ENCODE peak calls at places on chromosomes 13 and 19, in eight cellular contexts. One of them, this sample, is unnamed.

GRCh38 chr19:35963514-35963913 is 27.3 kb downstream of the LRFN3 start:
- DNase-seq in GM12865: peak
- DNase-seq in heart right ventricle: peak
- DNase-seq in brain microvascular endothelial cell: peak
- DNase-seq in neural crest cell: peak
- DNase-seq in K562: peak
- DNase-seq in transverse colon: no peak
- DNase-seq in fibroblast of lung: peak
- DNase-seq in this sample: no peak

GRCh38 chr19:17073869-17074627 is 1.2 kb downstream of the HAUS8 start:
- DNase-seq in fibroblast of lung: no peak
- DNase-seq in K562: peak
- DNase-seq in brain microvascular endothelial cell: no peak
- DNase-seq in heart right ventricle: no peak
- DNase-seq in neural crest cell: no peak
- DNase-seq in GM12865: peak
- DNase-seq in transverse colon: peak
- DNase-seq in this sample: peak

GRCh38 chr13:37453246-37453645 is 145.3 kb downstream of the POSTN start:
- DNase-seq in fibroblast of lung: peak
- DNase-seq in K562: no peak
- DNase-seq in neural crest cell: no peak
- DNase-seq in heart right ventricle: no peak
- DNase-seq in GM12865: no peak
- DNase-seq in transverse colon: no peak
- DNase-seq in brain microvascular endothelial cell: no peak
- DNase-seq in this sample: no peak

GRCh38 chr19:7942981-7943443 is 454 bp downstream of the TIMM44 start:
- DNase-seq in neural crest cell: no peak
- DNase-seq in brain microvascular endothelial cell: no peak
- DNase-seq in heart right ventricle: no peak
- DNase-seq in GM12865: peak
- DNase-seq in transverse colon: no peak
- DNase-seq in fibroblast of lung: no peak
- DNase-seq in K562: no peak
- DNase-seq in this sample: no peak

GRCh38 chr19:58399903-58400637 is 4.6 kb downstream of the RNF225 start:
- DNase-seq in heart right ventricle: no peak
- DNase-seq in fibroblast of lung: no peak
- DNase-seq in GM12865: no peak
- DNase-seq in neural crest cell: no peak
- DNase-seq in brain microvascular endothelial cell: no peak
- DNase-seq in K562: no peak
- DNase-seq in transverse colon: no peak
- DNase-seq in this sample: no peak

GRCh38 chr19:39332293-39332692 is 3.5 kb downstream of the GMFG start:
- DNase-seq in GM12865: no peak
- DNase-seq in neural crest cell: no peak
- DNase-seq in transverse colon: no peak
- DNase-seq in K562: no peak
- DNase-seq in heart right ventricle: no peak
- DNase-seq in fibroblast of lung: no peak
- DNase-seq in brain microvascular endothelial cell: no peak
- DNase-seq in this sample: no peak

GRCh38 chr13:94305463-94305862 is 174.0 kb downstream of the DCT start:
- DNase-seq in heart right ventricle: peak
- DNase-seq in brain microvascular endothelial cell: peak
- DNase-seq in transverse colon: no peak
- DNase-seq in K562: no peak
- DNase-seq in GM12865: no peak
- DNase-seq in fibroblast of lung: peak
- DNase-seq in neural crest cell: no peak
- DNase-seq in this sample: no peak

GRCh38 chr13:41543664-41544300 is 86.4 kb downstream of the RGCC start:
- DNase-seq in transverse colon: no peak
- DNase-seq in heart right ventricle: no peak
- DNase-seq in K562: no peak
- DNase-seq in GM12865: no peak
- DNase-seq in neural crest cell: no peak
- DNase-seq in fibroblast of lung: peak
- DNase-seq in brain microvascular endothelial cell: no peak
- DNase-seq in this sample: no peak

GRCh38 chr13:50222569-50223332 is 207.5 kb downstream of the KCNRG start:
- DNase-seq in neural crest cell: no peak
- DNase-seq in fibroblast of lung: peak
- DNase-seq in heart right ventricle: peak
- DNase-seq in GM12865: peak
- DNase-seq in K562: no peak
- DNase-seq in transverse colon: peak
- DNase-seq in brain microvascular endothelial cell: peak
- DNase-seq in this sample: no peak

GRCh38 chr19:2661615-2662014 is 40.9 kb downstream of the GNG7 start:
- DNase-seq in transverse colon: no peak
- DNase-seq in fibroblast of lung: no peak
- DNase-seq in heart right ventricle: no peak
- DNase-seq in neural crest cell: no peak
- DNase-seq in K562: peak
- DNase-seq in GM12865: peak
- DNase-seq in brain microvascular endothelial cell: no peak
- DNase-seq in this sample: no peak

GRCh38 chr19:36060430-36060829 is 5.7 kb downstream of the WDR62 start:
- DNase-seq in GM12865: peak
- DNase-seq in transverse colon: peak
- DNase-seq in K562: peak
- DNase-seq in fibroblast of lung: peak
- DNase-seq in brain microvascular endothelial cell: peak
- DNase-seq in neural crest cell: peak
- DNase-seq in heart right ventricle: peak
- DNase-seq in this sample: peak

GRCh38 chr19:49469828-49470614 is 4.0 kb upstream of the FLT3LG start:
- DNase-seq in brain microvascular endothelial cell: no peak
- DNase-seq in transverse colon: peak
- DNase-seq in GM12865: peak
- DNase-seq in K562: no peak
- DNase-seq in neural crest cell: no peak
- DNase-seq in fibroblast of lung: no peak
- DNase-seq in heart right ventricle: no peak
- DNase-seq in this sample: peak

GRCh38 chr19:42655748-42656147 is 61.0 kb upstream of the CEACAM8 start:
- DNase-seq in brain microvascular endothelial cell: no peak
- DNase-seq in K562: no peak
- DNase-seq in neural crest cell: no peak
- DNase-seq in GM12865: no peak
- DNase-seq in transverse colon: no peak
- DNase-seq in fibroblast of lung: no peak
- DNase-seq in heart right ventricle: no peak
- DNase-seq in this sample: no peak

GRCh38 chr13:112956516-112957294 is 12.3 kb upstream of the MCF2L start:
- DNase-seq in transverse colon: peak
- DNase-seq in heart right ventricle: no peak
- DNase-seq in GM12865: no peak
- DNase-seq in fibroblast of lung: no peak
- DNase-seq in brain microvascular endothelial cell: no peak
- DNase-seq in neural crest cell: peak
- DNase-seq in K562: no peak
- DNase-seq in this sample: no peak

GRCh38 chr13:73401769-73402168 is 343.0 kb downstream of the KLF5 start:
- DNase-seq in fibroblast of lung: no peak
- DNase-seq in K562: no peak
- DNase-seq in heart right ventricle: no peak
- DNase-seq in neural crest cell: no peak
- DNase-seq in transverse colon: no peak
- DNase-seq in brain microvascular endothelial cell: no peak
- DNase-seq in GM12865: no peak
- DNase-seq in this sample: no peak

GRCh38 chr19:9610484-9611113 is 10.4 kb downstream of the ZNF561 start:
- DNase-seq in fibroblast of lung: no peak
- DNase-seq in K562: no peak
- DNase-seq in transverse colon: no peak
- DNase-seq in neural crest cell: no peak
- DNase-seq in GM12865: no peak
- DNase-seq in heart right ventricle: no peak
- DNase-seq in brain microvascular endothelial cell: no peak
- DNase-seq in this sample: no peak

DNA sequence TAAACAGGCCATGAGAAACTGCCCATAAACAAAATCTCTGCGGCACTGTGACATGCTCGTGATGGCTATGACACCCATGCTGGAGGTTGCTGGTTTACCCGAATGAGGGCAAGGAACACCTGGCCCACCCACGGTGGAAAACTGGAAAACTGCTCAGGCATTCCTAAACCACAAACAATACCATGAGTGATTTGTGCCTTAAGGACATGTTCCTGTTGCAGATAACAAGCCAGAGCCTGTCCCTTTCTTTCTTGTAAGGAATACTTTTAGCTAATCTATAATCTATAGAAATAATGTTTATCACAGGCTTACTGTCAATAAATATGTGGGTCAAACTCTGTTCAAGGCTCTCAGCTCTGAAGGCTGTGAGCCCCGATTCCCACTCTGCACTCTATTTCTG is 12.1 kb downstream of the ZNF561 start:
- DNase-seq in GM12865: no peak
- DNase-seq in neural crest cell: no peak
- DNase-seq in transverse colon: no peak
- DNase-seq in K562: no peak
- DNase-seq in brain microvascular endothelial cell: no peak
- DNase-seq in fibroblast of lung: no peak
- DNase-seq in heart right ventricle: no peak
- DNase-seq in this sample: no peak
- TF ChIP-seq CTCF in GM12865: no peak
- TF ChIP-seq CTCF in neural crest cell: no peak
- TF ChIP-seq CTCF in transverse colon: no peak
- TF ChIP-seq CTCF in K562: no peak
- TF ChIP-seq CTCF in brain microvascular endothelial cell: no peak
- TF ChIP-seq CTCF in fibroblast of lung: no peak
- TF ChIP-seq CTCF in heart right ventricle: no peak
- TF ChIP-seq CTCF in this sample: no peak

GRCh38 chr19:45753548-45753947 is 15.5 kb downstream of the SIX5 start:
- DNase-seq in neural crest cell: no peak
- DNase-seq in GM12865: no peak
- DNase-seq in heart right ventricle: no peak
- DNase-seq in transverse colon: no peak
- DNase-seq in K562: peak
- DNase-seq in fibroblast of lung: no peak
- DNase-seq in brain microvascular endothelial cell: no peak
- DNase-seq in this sample: no peak
- TF ChIP-seq CTCF in neural crest cell: no peak
- TF ChIP-seq CTCF in GM12865: no peak
- TF ChIP-seq CTCF in heart right ventricle: no peak
- TF ChIP-seq CTCF in transverse colon: no peak
- TF ChIP-seq CTCF in K562: no peak
- TF ChIP-seq CTCF in fibroblast of lung: no peak
- TF ChIP-seq CTCF in brain microvascular endothelial cell: peak
- TF ChIP-seq CTCF in this sample: peak

DNA sequence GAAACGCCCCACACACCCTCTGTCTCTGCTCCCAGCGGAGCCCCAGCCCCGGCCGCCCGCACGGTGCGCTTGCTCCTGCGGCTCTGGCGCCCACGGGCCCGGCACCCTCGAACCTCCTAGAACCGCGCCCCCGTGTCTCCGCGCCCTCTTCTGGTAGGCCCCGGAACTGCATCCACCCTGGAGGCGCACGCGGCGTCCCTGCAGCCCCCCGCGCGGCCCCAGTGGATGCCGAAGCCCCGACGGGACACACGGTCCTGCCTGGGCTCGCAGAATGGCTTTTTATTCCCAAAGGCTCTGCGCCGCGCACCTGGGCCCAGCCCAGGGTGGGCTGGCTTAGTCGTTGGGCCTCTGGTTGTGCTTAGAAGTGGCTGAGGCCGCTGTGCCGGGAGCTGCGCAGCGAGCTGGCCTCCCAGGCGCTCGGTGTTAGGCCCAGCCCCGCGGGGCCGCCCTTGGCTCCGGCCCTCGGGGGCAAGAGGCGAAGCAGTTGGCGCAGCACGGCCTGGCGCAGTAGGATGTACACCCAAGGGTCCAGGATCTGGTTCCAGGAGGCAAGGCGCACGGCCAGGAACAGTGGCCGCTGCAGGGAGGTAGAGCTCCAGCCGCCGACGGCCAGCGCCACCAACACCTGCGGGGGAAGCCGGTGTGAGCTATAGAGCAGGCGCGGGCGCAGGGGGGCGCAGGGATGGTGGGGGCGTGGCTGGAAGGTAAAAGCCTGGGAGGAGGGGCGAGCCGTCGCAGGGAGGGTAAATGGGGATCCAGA is 2.8 kb downstream of the PTGER1 start:
- DNase-seq in fibroblast of lung: no peak
- DNase-seq in GM12865: peak
- DNase-seq in neural crest cell: peak
- DNase-seq in transverse colon: peak
- DNase-seq in brain microvascular endothelial cell: no peak
- DNase-seq in K562: peak
- DNase-seq in heart right ventricle: peak
- DNase-seq in this sample: peak
- TF ChIP-seq CTCF in fibroblast of lung: peak
- TF ChIP-seq CTCF in GM12865: peak
- TF ChIP-seq CTCF in neural crest cell: peak
- TF ChIP-seq CTCF in transverse colon: peak
- TF ChIP-seq CTCF in brain microvascular endothelial cell: peak
- TF ChIP-seq CTCF in K562: peak
- TF ChIP-seq CTCF in heart right ventricle: peak
- TF ChIP-seq CTCF in this sample: peak

GRCh38 chr19:20513179-20513934 is 52.2 kb downstream of the ZNF737 start:
- DNase-seq in brain microvascular endothelial cell: no peak
- DNase-seq in GM12865: no peak
- DNase-seq in transverse colon: no peak
- DNase-seq in heart right ventricle: no peak
- DNase-seq in K562: no peak
- DNase-seq in fibroblast of lung: no peak
- DNase-seq in neural crest cell: no peak
- DNase-seq in this sample: no peak
- TF ChIP-seq CTCF in brain microvascular endothelial cell: no peak
- TF ChIP-seq CTCF in GM12865: no peak
- TF ChIP-seq CTCF in transverse colon: no peak
- TF ChIP-seq CTCF in heart right ventricle: no peak
- TF ChIP-seq CTCF in K562: no peak
- TF ChIP-seq CTCF in fibroblast of lung: no peak
- TF ChIP-seq CTCF in neural crest cell: no peak
- TF ChIP-seq CTCF in this sample: no peak

DNA sequence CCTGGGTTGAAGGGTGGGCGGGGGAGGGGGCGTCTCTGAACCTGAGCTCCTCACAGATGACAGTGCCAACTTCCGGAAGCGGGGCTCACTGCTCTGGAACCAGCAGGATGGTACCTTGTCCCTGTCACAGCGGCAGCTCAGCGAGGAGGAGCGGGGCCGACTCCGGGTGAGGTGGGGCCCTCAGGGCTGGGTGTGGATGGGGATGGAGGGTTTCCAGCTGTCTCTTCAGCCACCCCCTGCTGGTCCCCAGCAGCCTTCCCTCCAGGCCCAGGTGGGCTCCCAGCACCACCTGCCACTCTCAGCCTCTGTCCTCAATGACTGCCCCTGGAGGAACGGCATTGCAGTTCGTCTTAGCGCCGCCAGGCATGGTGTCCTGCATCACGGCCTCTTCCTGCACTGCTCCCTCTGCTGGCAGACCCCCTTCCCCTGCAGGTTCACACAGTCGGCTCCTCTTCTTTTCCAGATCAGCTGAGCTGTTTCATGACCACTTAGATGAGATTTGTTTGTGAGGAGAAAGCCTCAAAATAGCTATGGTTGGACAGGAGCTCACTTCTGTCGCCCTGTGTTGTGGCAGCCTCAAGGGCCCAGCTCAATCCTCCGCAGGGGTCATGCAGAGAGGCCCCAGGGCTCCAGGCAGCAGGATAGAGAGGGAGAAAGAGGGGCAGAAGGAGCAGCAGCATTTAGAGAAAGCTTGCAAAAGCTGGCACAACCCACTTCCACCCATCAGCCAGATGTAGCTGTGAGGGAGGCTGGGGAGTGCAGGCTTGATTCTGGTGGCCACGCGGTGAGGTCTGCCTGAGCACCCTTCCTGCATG is 2.5 kb upstream of the GARIN5A start:
- DNase-seq in heart right ventricle: no peak
- DNase-seq in GM12865: peak
- DNase-seq in neural crest cell: no peak
- DNase-seq in transverse colon: no peak
- DNase-seq in brain microvascular endothelial cell: peak
- DNase-seq in fibroblast of lung: peak
- DNase-seq in K562: peak
- DNase-seq in this sample: no peak
- TF ChIP-seq CTCF in heart right ventricle: peak
- TF ChIP-seq CTCF in GM12865: peak
- TF ChIP-seq CTCF in neural crest cell: peak
- TF ChIP-seq CTCF in transverse colon: no peak
- TF ChIP-seq CTCF in brain microvascular endothelial cell: peak
- TF ChIP-seq CTCF in fibroblast of lung: peak
- TF ChIP-seq CTCF in K562: peak
- TF ChIP-seq CTCF in this sample: peak